ENCODE peak calls at places on chromosomes 2 and 18, in four cellular contexts. G is CD8-positive, alpha-beta T cell; D is hepatocyte; A is upper lobe of right lung. E is an unnamed sample.

GRCh38 chr2:237686659-237687136 is 59.3 kb downstream of the LRRFIP1 start:
- DNase-seq in A (peak; percentile 79), D (no peak), G (no peak), E (peak; percentile 94)

GRCh38 chr2:95077521-95077807 is 44.1 kb downstream of the MRPS5 start:
- DNase-seq in D (peak; percentile 2), A (no peak), G (no peak), E (no peak)

GRCh38 chr18:3690682-3691066 is 240.7 kb downstream of the TGIF1 start:
- DNase-seq in A (no peak), D (no peak), G (no peak), E (no peak)

GRCh38 chr2:45121236-45121927 is 112.1 kb upstream of the SIX2 start:
- DNase-seq in A (no peak), G (no peak), D (no peak), E (no peak)

GRCh38 chr18:22556271-22556990 is 138.7 kb upstream of the CTAGE1 start:
- DNase-seq in D (peak; percentile 46), A (peak; percentile 66), G (no peak), E (no peak)

GRCh38 chr2:101737478-101738240 is 40.2 kb downstream of the MAP4K4 start:
- DNase-seq in D (peak; percentile 48), G (no peak), A (no peak), E (no peak)

GRCh38 chr18:57543560-57543959 is 42.9 kb downstream of the FECH start:
- DNase-seq in G (no peak), A (no peak), D (no peak), E (no peak)

GRCh38 chr18:32289480-32290075 is 99.7 kb downstream of the MEP1B start:
- DNase-seq in G (no peak), D (peak; percentile 80), A (no peak), E (no peak)

GRCh38 chr2:189876271-189876670 is 92.0 kb downstream of the PMS1 start:
- DNase-seq in G (no peak), A (no peak), D (no peak), E (no peak)

GRCh38 chr18:6219116-6219717 is 195.5 kb downstream of the L3MBTL4 start:
- DNase-seq in D (peak; percentile 80), A (no peak), G (no peak), E (no peak)

GRCh38 chr2:43482974-43483373 is 112.9 kb downstream of the THADA start:
- DNase-seq in G (no peak), A (no peak), D (peak; percentile 10), E (peak; percentile 55)

GRCh38 chr2:56291711-56292110 is 107.9 kb downstream of the CCDC85A start:
- DNase-seq in G (no peak), D (no peak), A (no peak), E (no peak)

GRCh38 chr2:79940366-79940765 is 364.2 kb downstream of the LRRTM1 start:
- DNase-seq in D (no peak), G (no peak), A (no peak), E (no peak)

GRCh38 chr2:2557448-2557847 is 226.4 kb upstream of the MYT1L start:
- DNase-seq in G (no peak), A (no peak), D (no peak), E (no peak)

GRCh38 chr2:26894136-26894535 is 46.2 kb downstream of the DPYSL5 start:
- DNase-seq in D (no peak), A (no peak), G (no peak), E (no peak)

GRCh38 chr2:242020196-242021004 is 150.9 kb downstream of the RTP5 start:
- DNase-seq in G (no peak), A (peak; percentile 53), D (peak; percentile 28), E (no peak)

GRCh38 chr18:42082415-42083234 is 127.6 kb downstream of the PIK3C3 start:
- DNase-seq in D (no peak), A (no peak), G (no peak), E (no peak)

GRCh38 chr2:102027036-102027702 is 35.4 kb downstream of the IL1R2 start:
- DNase-seq in A (no peak), D (no peak), G (no peak), E (no peak)

GRCh38 chr2:18406219-18406618 is 154.2 kb downstream of the RDH14 start:
- DNase-seq in A (no peak), G (no peak), D (no peak), E (no peak)

GRCh38 chr2:5691659-5692529 is at the start of gene SOX11:
- DNase-seq in G (no peak), D (peak; percentile 97), A (no peak), E (no peak)

GRCh38 chr18:25350561-25351201 is 1.3 kb downstream of the ZNF521 start:
- DNase-seq in A (no peak), D (peak; percentile 70), G (no peak), E (no peak)

GRCh38 chr2:170369228-170369627 is 191.3 kb downstream of the MYO3B start:
- DNase-seq in G (no peak), A (no peak), D (no peak), E (no peak)

GRCh38 chr2:170368370-170368769 is 190.4 kb downstream of the MYO3B start:
- DNase-seq in D (no peak), A (no peak), G (no peak), E (no peak)

GRCh38 chr2:170371231-170371630 is 193.3 kb downstream of the MYO3B start:
- DNase-seq in D (no peak), A (no peak), G (no peak), E (no peak)

GRCh38 chr2:170365686-170366085 is 187.7 kb downstream of the MYO3B start:
- DNase-seq in G (no peak), D (no peak), A (no peak), E (no peak)

GRCh38 chr2:170369894-170370293 is 191.9 kb downstream of the MYO3B start:
- DNase-seq in G (no peak), A (no peak), D (peak; percentile 19), E (no peak)
- TF ChIP-seq CTCF in G (no peak), A (peak; percentile 19), D (peak; percentile 66), E (no peak)

DNA sequence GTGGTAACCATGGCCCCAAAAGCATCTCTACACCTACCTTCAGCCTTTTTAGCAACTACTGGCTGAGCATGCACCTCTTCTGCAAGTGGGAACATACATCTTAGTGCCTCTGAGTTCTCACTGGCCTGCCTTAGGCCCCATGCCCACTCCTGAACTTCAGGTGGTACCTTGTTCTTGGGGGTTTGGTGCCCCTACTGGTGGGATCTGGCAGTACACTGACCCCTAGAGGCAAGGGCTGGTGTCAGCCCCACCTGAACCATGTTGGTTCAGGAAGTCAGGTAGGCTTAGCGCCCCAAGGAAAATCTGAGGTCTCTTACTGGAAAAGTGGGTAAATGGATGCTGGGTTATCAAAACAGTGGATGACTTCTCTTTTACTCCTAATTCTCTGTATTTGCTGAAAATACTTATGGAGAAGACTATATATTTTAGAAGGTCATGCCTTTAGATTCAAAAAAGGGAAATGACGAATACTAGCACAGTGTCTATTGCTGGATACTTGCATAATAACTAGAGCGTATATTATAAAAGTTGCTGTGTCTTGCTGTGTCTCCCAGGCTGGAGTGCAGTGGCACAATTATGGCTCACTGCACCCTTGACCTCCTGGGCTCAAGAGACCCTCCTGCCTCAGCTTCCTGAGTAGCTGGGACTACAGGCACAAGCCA is 84.6 kb downstream of the RAB31 start:
- DNase-seq in D (no peak), G (no peak), A (no peak), E (peak; percentile 62)
- TF ChIP-seq CTCF in D (peak; percentile 17), G (no peak), A (peak; percentile 50), E (peak; percentile 98)

GRCh38 chr2:214310319-214310718 is 100.5 kb upstream of the VWC2L start:
- DNase-seq in D (no peak), G (no peak), A (no peak), E (no peak)
- TF ChIP-seq CTCF in D (peak; percentile 25), G (no peak), A (no peak), E (no peak)

DNA sequence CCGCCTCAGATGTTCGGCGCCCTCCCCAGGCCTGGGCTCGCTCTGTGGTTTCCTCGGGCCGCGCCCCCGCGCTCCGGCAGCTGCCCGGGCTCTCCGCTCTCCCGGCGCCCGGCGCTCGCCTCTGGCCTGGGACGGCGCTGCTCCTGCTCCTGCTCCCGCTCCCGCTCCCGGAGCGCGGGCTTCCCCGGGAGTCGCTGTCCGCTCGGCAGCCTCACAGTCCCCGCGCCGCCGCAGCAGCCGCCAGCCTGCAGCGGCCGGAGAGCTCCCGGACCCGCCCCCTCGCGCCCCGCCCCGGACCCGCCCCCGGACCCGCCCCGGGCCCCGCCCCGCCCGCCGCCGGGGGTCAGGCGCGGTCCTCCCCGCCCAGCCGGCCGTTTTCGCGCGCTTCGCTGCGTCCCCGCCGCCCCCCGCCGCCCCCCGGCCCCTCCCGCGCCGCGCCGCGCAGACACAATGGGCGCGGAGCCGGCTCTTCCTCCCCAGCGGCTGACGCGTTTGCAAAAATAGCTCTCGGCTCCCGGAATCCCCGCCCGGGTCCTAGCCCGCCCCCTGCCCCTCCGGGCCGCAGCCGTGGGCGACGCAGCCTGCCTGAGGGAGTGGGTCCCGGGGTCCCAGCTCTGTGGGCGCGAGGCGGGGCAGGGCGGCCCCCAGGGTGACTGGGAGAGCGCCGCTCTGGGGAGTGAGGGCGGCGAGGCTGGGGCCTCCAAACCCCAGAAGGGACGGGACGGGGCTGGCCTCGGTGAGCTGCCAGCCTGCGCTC is at the start of gene ARL4C:
- DNase-seq in A (peak; percentile 82), G (peak; percentile 52), D (peak; percentile 90), E (no peak)
- TF ChIP-seq CTCF in A (no peak), G (no peak), D (no peak), E (no peak)

DNA sequence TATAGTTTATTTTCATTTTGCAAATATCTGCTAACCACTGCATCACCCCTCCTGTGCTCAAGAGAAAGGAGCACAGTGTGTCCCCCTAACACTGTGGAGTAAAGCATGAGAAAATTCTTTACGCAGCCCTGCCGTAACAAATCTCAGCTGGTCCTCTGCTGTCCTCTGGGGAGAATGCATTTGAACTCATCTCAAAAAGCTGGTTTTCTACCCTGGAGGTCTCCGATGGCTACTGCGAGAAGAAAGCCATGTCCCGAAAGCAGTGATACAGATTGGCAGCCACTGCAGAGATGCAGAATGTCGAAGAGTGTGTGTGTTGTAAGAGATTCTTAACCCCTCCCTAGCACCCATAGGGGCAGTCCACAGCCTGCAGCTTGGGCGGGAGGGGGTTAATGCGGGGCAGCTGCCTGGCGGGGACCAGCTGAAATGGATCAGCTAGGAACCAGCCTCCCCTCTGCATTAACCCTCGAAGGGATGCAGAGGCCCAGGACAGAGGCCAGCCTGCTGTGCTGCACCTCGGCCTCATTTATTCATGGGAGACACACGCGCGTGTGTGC is 236.0 kb downstream of the ZNF516 start:
- DNase-seq in D (no peak), A (no peak), G (no peak), E (no peak)
- TF ChIP-seq CTCF in D (no peak), A (peak; percentile 21), G (no peak), E (no peak)

GRCh38 chr2:207066166-207066565 is 99.6 kb downstream of the KLF7 start:
- DNase-seq in D (no peak), G (no peak), A (no peak), E (no peak)
- TF ChIP-seq CTCF in D (no peak), G (no peak), A (no peak), E (no peak)

DNA sequence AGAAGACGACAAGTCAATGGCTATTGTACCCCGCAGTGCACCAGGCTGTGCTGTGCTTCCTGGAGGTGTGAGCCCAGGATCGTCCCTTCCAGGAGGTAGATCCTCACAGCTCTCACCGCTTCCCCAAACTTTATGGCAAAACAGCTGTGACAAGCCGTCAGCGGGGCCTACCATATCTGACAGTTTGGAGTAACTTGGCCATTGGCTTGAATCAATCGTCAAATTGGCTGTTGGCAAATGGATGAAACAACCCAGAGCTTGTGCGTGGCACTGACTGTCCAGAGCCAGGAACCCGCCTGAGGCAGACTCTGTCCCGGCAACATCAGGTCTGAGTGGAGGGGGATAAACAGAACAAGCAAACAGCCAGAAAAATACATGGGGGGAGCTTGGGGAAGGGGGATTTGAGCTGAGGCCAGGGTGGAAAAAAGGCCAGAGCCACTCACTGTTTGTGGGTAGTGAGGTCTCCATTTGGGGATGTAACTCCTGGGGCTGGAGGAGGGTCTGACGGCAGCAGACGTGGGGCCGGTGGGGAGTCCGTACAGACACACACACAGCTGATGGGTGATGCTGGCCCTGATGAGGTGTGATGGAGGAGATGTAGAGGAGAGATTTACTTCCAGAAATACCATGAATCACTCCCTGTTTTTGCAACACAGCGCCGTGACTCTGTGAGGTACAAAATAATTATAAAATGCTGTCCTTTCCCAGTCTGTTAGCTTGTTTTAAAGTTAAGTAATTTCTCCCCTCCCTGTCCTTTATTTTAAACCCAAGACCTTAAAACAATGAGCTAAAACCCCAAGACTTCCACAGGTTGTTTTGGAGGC is 174.8 kb downstream of the TWIST2 start:
- DNase-seq in D (no peak), G (no peak), A (peak; percentile 35), E (no peak)
- TF ChIP-seq CTCF in D (no peak), G (no peak), A (no peak), E (no peak)